ENCODE peak calls at places on chromosomes 2 and 18, in ten cellular contexts. One of them, this sample, is unnamed.

GRCh38 chr2:23220687-23221086 is 164.3 kb upstream of the KLHL29 start:
- DNase-seq in stomach: no peak
- DNase-seq in GM23338: no peak
- DNase-seq in psoas muscle: no peak
- DNase-seq in GM23248: peak
- DNase-seq in A549: no peak
- DNase-seq in AG04450: no peak
- DNase-seq in breast epithelium: no peak
- DNase-seq in CD4-positive, CD25-positive, alpha-beta regulatory T cell: no peak
- DNase-seq in fibroblast of lung: no peak
- DNase-seq in this sample: no peak

GRCh38 chr18:27298215-27298804 is 113.2 kb upstream of the CHST9 start:
- DNase-seq in stomach: no peak
- DNase-seq in AG04450: no peak
- DNase-seq in A549: no peak
- DNase-seq in breast epithelium: no peak
- DNase-seq in psoas muscle: no peak
- DNase-seq in CD4-positive, CD25-positive, alpha-beta regulatory T cell: no peak
- DNase-seq in GM23248: no peak
- DNase-seq in GM23338: peak
- DNase-seq in fibroblast of lung: no peak
- DNase-seq in this sample: no peak

GRCh38 chr2:28545590-28546195 is 49.8 kb downstream of the PLB1 start:
- DNase-seq in A549: no peak
- DNase-seq in GM23248: no peak
- DNase-seq in GM23338: no peak
- DNase-seq in breast epithelium: no peak
- DNase-seq in CD4-positive, CD25-positive, alpha-beta regulatory T cell: peak
- DNase-seq in fibroblast of lung: no peak
- DNase-seq in psoas muscle: no peak
- DNase-seq in AG04450: no peak
- DNase-seq in stomach: no peak
- DNase-seq in this sample: no peak

GRCh38 chr2:127826047-127826446 is 15.1 kb upstream of the WDR33 start:
- DNase-seq in psoas muscle: no peak
- DNase-seq in AG04450: no peak
- DNase-seq in fibroblast of lung: peak
- DNase-seq in A549: no peak
- DNase-seq in breast epithelium: no peak
- DNase-seq in stomach: no peak
- DNase-seq in GM23338: no peak
- DNase-seq in CD4-positive, CD25-positive, alpha-beta regulatory T cell: no peak
- DNase-seq in GM23248: no peak
- DNase-seq in this sample: no peak

GRCh38 chr2:207015901-207016300 is 76.6 kb downstream of the CPO start:
- DNase-seq in AG04450: no peak
- DNase-seq in fibroblast of lung: peak
- DNase-seq in GM23248: peak
- DNase-seq in GM23338: no peak
- DNase-seq in psoas muscle: no peak
- DNase-seq in CD4-positive, CD25-positive, alpha-beta regulatory T cell: no peak
- DNase-seq in breast epithelium: no peak
- DNase-seq in stomach: no peak
- DNase-seq in A549: no peak
- DNase-seq in this sample: no peak

GRCh38 chr2:30673127-30673526 is 134.1 kb downstream of the CAPN13 start:
- DNase-seq in stomach: no peak
- DNase-seq in GM23248: no peak
- DNase-seq in CD4-positive, CD25-positive, alpha-beta regulatory T cell: no peak
- DNase-seq in breast epithelium: no peak
- DNase-seq in fibroblast of lung: no peak
- DNase-seq in GM23338: no peak
- DNase-seq in psoas muscle: no peak
- DNase-seq in A549: no peak
- DNase-seq in AG04450: no peak
- DNase-seq in this sample: no peak

GRCh38 chr2:172995323-172996244 is 80.1 kb upstream of the MAP3K20 start:
- DNase-seq in GM23248: peak
- DNase-seq in AG04450: peak
- DNase-seq in psoas muscle: peak
- DNase-seq in breast epithelium: no peak
- DNase-seq in GM23338: peak
- DNase-seq in A549: peak
- DNase-seq in stomach: no peak
- DNase-seq in fibroblast of lung: peak
- DNase-seq in CD4-positive, CD25-positive, alpha-beta regulatory T cell: no peak
- DNase-seq in this sample: no peak

GRCh38 chr2:219496781-219497494 is 1.8 kb upstream of the GMPPA start:
- DNase-seq in AG04450: no peak
- DNase-seq in breast epithelium: no peak
- DNase-seq in A549: no peak
- DNase-seq in GM23338: peak
- DNase-seq in CD4-positive, CD25-positive, alpha-beta regulatory T cell: peak
- DNase-seq in psoas muscle: peak
- DNase-seq in GM23248: no peak
- DNase-seq in fibroblast of lung: peak
- DNase-seq in stomach: peak
- DNase-seq in this sample: no peak

GRCh38 chr2:162524192-162524591 is 180.3 kb downstream of the GCA start:
- DNase-seq in AG04450: no peak
- DNase-seq in GM23248: no peak
- DNase-seq in fibroblast of lung: peak
- DNase-seq in A549: no peak
- DNase-seq in GM23338: peak
- DNase-seq in CD4-positive, CD25-positive, alpha-beta regulatory T cell: no peak
- DNase-seq in psoas muscle: no peak
- DNase-seq in breast epithelium: no peak
- DNase-seq in stomach: no peak
- DNase-seq in this sample: no peak

GRCh38 chr2:108548221-108549003 is 14.1 kb downstream of the LIMS1 start:
- DNase-seq in breast epithelium: no peak
- DNase-seq in GM23248: no peak
- DNase-seq in psoas muscle: no peak
- DNase-seq in stomach: no peak
- DNase-seq in A549: no peak
- DNase-seq in AG04450: no peak
- DNase-seq in fibroblast of lung: peak
- DNase-seq in GM23338: no peak
- DNase-seq in CD4-positive, CD25-positive, alpha-beta regulatory T cell: no peak
- DNase-seq in this sample: no peak

GRCh38 chr2:3283206-3283605 is 94.4 kb downstream of the EIPR1 start:
- DNase-seq in CD4-positive, CD25-positive, alpha-beta regulatory T cell: no peak
- DNase-seq in stomach: peak
- DNase-seq in fibroblast of lung: no peak
- DNase-seq in A549: no peak
- DNase-seq in breast epithelium: no peak
- DNase-seq in GM23248: no peak
- DNase-seq in AG04450: no peak
- DNase-seq in psoas muscle: no peak
- DNase-seq in GM23338: no peak
- DNase-seq in this sample: no peak

GRCh38 chr18:43661570-43661969 is 384.3 kb upstream of the SYT4 start:
- DNase-seq in GM23248: peak
- DNase-seq in stomach: no peak
- DNase-seq in A549: no peak
- DNase-seq in breast epithelium: no peak
- DNase-seq in CD4-positive, CD25-positive, alpha-beta regulatory T cell: no peak
- DNase-seq in GM23338: peak
- DNase-seq in psoas muscle: no peak
- DNase-seq in fibroblast of lung: peak
- DNase-seq in AG04450: peak
- DNase-seq in this sample: no peak

GRCh38 chr2:191051825-191052778 is 38.1 kb upstream of the STAT1 start:
- DNase-seq in AG04450: no peak
- DNase-seq in psoas muscle: no peak
- DNase-seq in breast epithelium: no peak
- DNase-seq in stomach: no peak
- DNase-seq in GM23338: peak
- DNase-seq in fibroblast of lung: peak
- DNase-seq in GM23248: peak
- DNase-seq in CD4-positive, CD25-positive, alpha-beta regulatory T cell: peak
- DNase-seq in A549: no peak
- DNase-seq in this sample: no peak

GRCh38 chr2:23449831-23450331 is 64.9 kb downstream of the KLHL29 start:
- DNase-seq in psoas muscle: no peak
- DNase-seq in A549: no peak
- DNase-seq in CD4-positive, CD25-positive, alpha-beta regulatory T cell: no peak
- DNase-seq in GM23338: no peak
- DNase-seq in GM23248: peak
- DNase-seq in stomach: no peak
- DNase-seq in AG04450: no peak
- DNase-seq in breast epithelium: no peak
- DNase-seq in fibroblast of lung: no peak
- DNase-seq in this sample: no peak

GRCh38 chr2:72908741-72909140 is 8.6 kb upstream of the EMX1 start:
- DNase-seq in fibroblast of lung: no peak
- DNase-seq in breast epithelium: no peak
- DNase-seq in psoas muscle: no peak
- DNase-seq in CD4-positive, CD25-positive, alpha-beta regulatory T cell: no peak
- DNase-seq in GM23338: no peak
- DNase-seq in stomach: no peak
- DNase-seq in GM23248: no peak
- DNase-seq in A549: no peak
- DNase-seq in AG04450: no peak
- DNase-seq in this sample: no peak
- H3K4me3 ChIP-seq in fibroblast of lung: no peak
- H3K4me3 ChIP-seq in breast epithelium: no peak
- H3K4me3 ChIP-seq in psoas muscle: no peak
- H3K4me3 ChIP-seq in CD4-positive, CD25-positive, alpha-beta regulatory T cell: no peak
- H3K4me3 ChIP-seq in GM23338: no peak
- H3K4me3 ChIP-seq in stomach: no peak
- H3K4me3 ChIP-seq in GM23248: no peak
- H3K4me3 ChIP-seq in A549: no peak
- H3K4me3 ChIP-seq in AG04450: no peak
- H3K4me3 ChIP-seq in this sample: no peak

DNA sequence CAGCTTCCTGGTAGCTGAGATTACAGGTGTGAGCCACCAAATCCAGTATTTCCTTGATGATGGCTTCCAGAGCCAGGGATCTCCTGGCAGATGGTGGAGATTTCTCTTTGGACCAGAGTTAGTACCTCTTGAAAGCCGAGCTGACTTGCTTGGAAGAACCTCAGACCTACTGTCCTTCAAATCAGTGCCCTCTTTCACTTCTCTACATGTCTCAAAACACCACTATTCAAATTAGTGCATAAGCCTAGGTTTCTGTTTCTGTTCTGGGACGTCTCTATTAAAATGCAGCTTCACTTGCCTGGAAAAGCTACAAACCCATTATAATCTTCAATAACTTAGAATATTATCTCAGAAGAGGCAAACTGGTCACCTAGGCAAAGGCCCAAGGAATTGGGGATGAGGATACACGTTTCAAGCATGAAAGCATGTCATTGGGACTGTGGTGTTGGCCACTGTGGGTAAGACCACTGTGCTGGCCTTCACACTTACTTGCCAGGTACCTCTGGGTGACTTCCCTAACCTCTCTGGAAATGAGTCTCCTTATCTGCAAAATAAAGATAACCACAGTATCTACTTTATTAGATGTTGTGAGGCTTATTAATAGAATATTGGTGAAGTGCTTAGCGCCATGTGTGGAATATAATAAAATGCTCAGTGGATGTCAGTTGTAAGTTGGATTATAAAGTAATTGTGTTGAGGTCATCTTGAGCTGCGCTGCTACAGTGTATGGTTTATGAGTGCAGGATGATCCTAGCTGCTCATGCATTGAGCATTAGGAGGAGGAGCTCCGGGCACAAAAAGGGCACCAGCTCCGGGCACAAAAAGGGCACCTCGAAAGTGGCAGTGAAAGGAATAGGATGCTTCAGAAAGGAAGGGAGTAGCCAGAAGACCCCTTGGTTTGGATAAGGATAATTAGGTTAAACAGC is 84.5 kb downstream of the DOCK10 start:
- DNase-seq in fibroblast of lung: no peak
- DNase-seq in psoas muscle: no peak
- DNase-seq in breast epithelium: no peak
- DNase-seq in stomach: no peak
- DNase-seq in GM23248: peak
- DNase-seq in A549: no peak
- DNase-seq in GM23338: no peak
- DNase-seq in CD4-positive, CD25-positive, alpha-beta regulatory T cell: peak
- DNase-seq in AG04450: no peak
- DNase-seq in this sample: no peak
- H3K4me3 ChIP-seq in fibroblast of lung: no peak
- H3K4me3 ChIP-seq in psoas muscle: no peak
- H3K4me3 ChIP-seq in breast epithelium: peak
- H3K4me3 ChIP-seq in stomach: no peak
- H3K4me3 ChIP-seq in GM23248: peak
- H3K4me3 ChIP-seq in A549: no peak
- H3K4me3 ChIP-seq in GM23338: no peak
- H3K4me3 ChIP-seq in CD4-positive, CD25-positive, alpha-beta regulatory T cell: peak
- H3K4me3 ChIP-seq in AG04450: no peak
- H3K4me3 ChIP-seq in this sample: no peak

GRCh38 chr2:46275995-46276394 is 21.2 kb upstream of the EPAS1 start:
- DNase-seq in GM23248: peak
- DNase-seq in stomach: no peak
- DNase-seq in AG04450: no peak
- DNase-seq in GM23338: peak
- DNase-seq in CD4-positive, CD25-positive, alpha-beta regulatory T cell: peak
- DNase-seq in psoas muscle: peak
- DNase-seq in fibroblast of lung: peak
- DNase-seq in A549: no peak
- DNase-seq in breast epithelium: no peak
- DNase-seq in this sample: no peak
- H3K4me3 ChIP-seq in GM23248: no peak
- H3K4me3 ChIP-seq in stomach: no peak
- H3K4me3 ChIP-seq in AG04450: no peak
- H3K4me3 ChIP-seq in GM23338: no peak
- H3K4me3 ChIP-seq in CD4-positive, CD25-positive, alpha-beta regulatory T cell: no peak
- H3K4me3 ChIP-seq in psoas muscle: no peak
- H3K4me3 ChIP-seq in fibroblast of lung: no peak
- H3K4me3 ChIP-seq in A549: no peak
- H3K4me3 ChIP-seq in breast epithelium: no peak
- H3K4me3 ChIP-seq in this sample: peak

DNA sequence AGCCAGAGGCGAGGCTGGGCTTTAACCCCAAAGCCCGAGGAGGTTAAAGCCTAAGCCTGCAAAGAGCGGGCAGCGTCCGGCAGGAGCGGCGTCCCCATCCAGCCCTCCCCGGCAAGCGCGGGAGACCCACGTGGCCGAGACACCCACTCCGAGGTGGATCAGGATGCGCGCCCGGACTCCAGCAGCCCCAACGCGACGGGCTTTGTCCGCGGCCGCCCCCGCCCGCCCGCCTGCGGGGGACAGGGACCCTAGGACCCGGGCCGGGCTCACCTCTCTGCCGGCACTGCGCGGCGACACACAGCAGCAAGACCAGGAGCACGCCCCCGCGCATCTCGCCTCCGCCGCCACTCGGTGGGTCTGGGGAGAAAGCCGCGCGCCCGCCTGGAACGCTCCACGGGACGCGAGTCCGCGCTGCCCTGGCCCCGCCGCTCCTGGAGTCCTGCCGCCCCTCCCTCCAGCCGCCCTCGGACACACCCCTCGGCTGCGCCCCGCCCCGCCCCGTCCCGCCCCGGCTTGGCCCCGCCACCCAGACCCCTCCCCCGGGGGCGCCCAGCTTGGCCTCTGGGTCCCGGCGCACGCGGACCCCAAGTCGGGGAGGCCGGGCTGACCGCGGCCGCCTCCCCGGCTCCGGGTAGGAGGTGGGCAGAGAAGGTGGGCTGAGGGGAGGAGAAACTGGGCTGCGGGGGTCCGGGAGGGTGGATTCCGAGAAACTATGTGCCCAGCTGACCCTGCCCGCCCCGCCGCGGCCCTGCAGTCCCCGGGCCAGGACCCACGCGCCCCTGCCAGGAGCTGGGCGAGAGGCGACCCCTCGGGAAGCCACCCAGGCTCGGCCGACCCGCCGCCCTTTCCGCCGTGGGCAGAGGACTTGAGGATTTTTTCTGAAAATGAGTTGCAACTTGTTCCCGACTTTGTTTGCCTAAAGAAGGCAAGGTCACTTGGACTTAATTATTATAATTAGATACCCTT is at the start of gene LAMA1:
- DNase-seq in A549: no peak
- DNase-seq in fibroblast of lung: peak
- DNase-seq in CD4-positive, CD25-positive, alpha-beta regulatory T cell: no peak
- DNase-seq in psoas muscle: peak
- DNase-seq in breast epithelium: no peak
- DNase-seq in GM23248: peak
- DNase-seq in stomach: no peak
- DNase-seq in AG04450: no peak
- DNase-seq in GM23338: peak
- DNase-seq in this sample: no peak
- H3K4me3 ChIP-seq in A549: peak
- H3K4me3 ChIP-seq in fibroblast of lung: peak
- H3K4me3 ChIP-seq in CD4-positive, CD25-positive, alpha-beta regulatory T cell: no peak
- H3K4me3 ChIP-seq in psoas muscle: peak
- H3K4me3 ChIP-seq in breast epithelium: peak
- H3K4me3 ChIP-seq in GM23248: peak
- H3K4me3 ChIP-seq in stomach: peak
- H3K4me3 ChIP-seq in AG04450: peak
- H3K4me3 ChIP-seq in GM23338: peak
- H3K4me3 ChIP-seq in this sample: no peak